ENCODE peak calls at places on chromosomes 11 and 22, in five cellular contexts. R is pons; O is retina; L is stimulated activated naive CD4-positive, alpha-beta T cell; G is EL. V is an unnamed sample.
A peak's percentile ranks its signal among the peaks of the same experiment; 100 is the strongest.

GRCh38 chr22:46402505-46402904 is 67.0 kb downstream of the TRMU start:
- DNase-seq in R (no peak), O (no peak), L (no peak), G (no peak), V (no peak)

GRCh38 chr22:42368379-42369249 is 63.6 kb downstream of the NFAM1 start:
- DNase-seq in R (no peak), O (peak; percentile 79), L (no peak), G (no peak), V (peak; percentile 48)

GRCh38 chr11:95443386-95443785 is 212.4 kb upstream of the SESN3 start:
- DNase-seq in R (no peak), O (no peak), L (no peak), G (no peak), V (no peak)

GRCh38 chr22:33440756-33441155 is 382.6 kb upstream of the SYN3 start:
- DNase-seq in R (no peak), O (no peak), L (no peak), G (no peak), V (no peak)

GRCh38 chr22:36237462-36238347 is 1.6 kb downstream of the APOL2 start:
- DNase-seq in R (no peak), O (no peak), L (no peak), G (no peak), V (no peak)

GRCh38 chr11:47967577-47968230 is 12.7 kb upstream of the PTPRJ start:
- DNase-seq in R (no peak), O (no peak), L (no peak), G (peak; percentile 75), V (no peak)

GRCh38 chr11:112212710-112213109 is 13.5 kb upstream of the PTS start:
- DNase-seq in R (no peak), O (no peak), L (no peak), G (no peak), V (no peak)

GRCh38 chr11:112025682-112026081 is 474 bp downstream of the DLAT start:
- DNase-seq in R (peak; percentile 14), O (no peak), L (no peak), G (peak; percentile 30), V (no peak)

GRCh38 chr11:5476184-5476819 is 12.2 kb upstream of the OR52D1 start:
- DNase-seq in R (peak; percentile 57), O (peak; percentile 3), L (peak; percentile 29), G (peak; percentile 49), V (peak; percentile 48)

GRCh38 chr22:50210378-50211139 is 9.7 kb downstream of the SELENOO start:
- DNase-seq in R (no peak), O (no peak), L (no peak), G (no peak), V (no peak)

GRCh38 chr11:36432093-36432469 is 78.0 kb downstream of the TRAF6 start:
- DNase-seq in R (no peak), O (no peak), L (no peak), G (no peak), V (no peak)

GRCh38 chr11:118059231-118059940 is 17.5 kb upstream of the TMPRSS4 start:
- DNase-seq in R (no peak), O (no peak), L (no peak), G (no peak), V (no peak)

GRCh38 chr11:115709297-115709696 is 205.1 kb upstream of the CADM1 start:
- DNase-seq in R (peak; percentile 66), O (no peak), L (no peak), G (no peak), V (no peak)

V was measured in glutamatergic neuron.